ENCODE peak calls at places on chromosomes 12 and 14, in four cellular contexts. K is stimulated activated CD4-positive, alpha-beta T cell treated with anti-CD3 and anti-CD28 coated beads, Interleukin-12 subunit alpha, Interleukin-12 subunit beta, amount 100 ng/mL, for 4 hours; W is A172; L is right cardiac atrium. I is an unnamed sample.

GRCh38 chr12:108065061-108065460 is 64.0 kb upstream of the WSCD2 start:
- DNase-seq in K (no peak), W (no peak), L (no peak), I (no peak)

GRCh38 chr14:78135450-78135891 is 34.7 kb upstream of the NRXN3 start:
- DNase-seq in K (no peak), W (peak), L (no peak), I (peak)

GRCh38 chr12:3672113-3672509 is 80.8 kb downstream of the CRACR2A start:
- DNase-seq in K (no peak), W (no peak), L (no peak), I (no peak)

GRCh38 chr12:12501121-12501520 is 61.5 kb downstream of the DUSP16 start:
- DNase-seq in K (no peak), W (no peak), L (no peak), I (no peak)

GRCh38 chr12:6199531-6200265 is 502 bp upstream of the CD9 start:
- DNase-seq in K (no peak), W (no peak), L (peak), I (no peak)

GRCh38 chr14:21347201-21347600 is 36.6 kb downstream of the SUPT16H start:
- DNase-seq in K (no peak), W (no peak), L (no peak), I (no peak)

GRCh38 chr14:74085828-74086227 is 1.1 kb downstream of the LIN52 start:
- DNase-seq in K (no peak), W (no peak), L (no peak), I (peak)

GRCh38 chr14:95835331-95835730 is 41.3 kb upstream of the TUNAR start:
- DNase-seq in K (no peak), W (no peak), L (no peak), I (no peak)

GRCh38 chr12:1932264-1932777 is 13.9 kb upstream of the CACNA2D4 start:
- DNase-seq in K (no peak), W (no peak), L (peak), I (no peak)

GRCh38 chr14:97219356-97220017 is 422.3 kb downstream of the VRK1 start:
- DNase-seq in K (no peak), W (no peak), L (no peak), I (no peak)

GRCh38 chr12:116597886-116598285 is 38.7 kb downstream of the MAP1LC3B2 start:
- DNase-seq in K (no peak), W (no peak), L (no peak), I (no peak)

GRCh38 chr14:55518391-55518790 is 61.6 kb upstream of the KTN1 start:
- DNase-seq in K (no peak), W (peak), L (no peak), I (no peak)

GRCh38 chr14:32571551-32571950 is 242.5 kb downstream of the AKAP6 start:
- DNase-seq in K (no peak), W (no peak), L (no peak), I (no peak)

GRCh38 chr12:19922687-19923086 is 445.6 kb upstream of the PDE3A start:
- DNase-seq in K (no peak), W (no peak), L (no peak), I (no peak)

GRCh38 chr12:124732275-124733075 is 131.2 kb downstream of the SCARB1 start:
- DNase-seq in K (no peak), W (no peak), L (peak), I (no peak)

GRCh38 chr12:2532647-2533435 is 261.9 kb upstream of the FKBP4 start:
- DNase-seq in K (no peak), W (no peak), L (no peak), I (no peak)

GRCh38 chr12:117907108-117907689 is 61.6 kb downstream of the KSR2 start:
- DNase-seq in K (no peak), W (no peak), L (no peak), I (peak)

GRCh38 chr14:80981156-80981555 is 25.7 kb downstream of the TSHR start:
- DNase-seq in K (no peak), W (no peak), L (no peak), I (no peak)

GRCh38 chr14:93430319-93430801 is 379 bp upstream of the UNC79 start:
- DNase-seq in K (no peak), W (no peak), L (peak), I (no peak)

GRCh38 chr12:123444396-123445026 is 8.0 kb upstream of the RILPL2 start:
- DNase-seq in K (no peak), W (no peak), L (no peak), I (peak)

GRCh38 chr14:92586001-92586947 is 72.7 kb downstream of the RIN3 start:
- DNase-seq in K (no peak), W (peak), L (no peak), I (peak)

GRCh38 chr12:50101663-50102062 is 2.1 kb upstream of the GPD1 start:
- DNase-seq in K (no peak), W (peak), L (no peak), I (peak)

GRCh38 chr12:26193539-26193938 is 1.8 kb upstream of the SSPN start:
- DNase-seq in K (no peak), W (no peak), L (no peak), I (no peak)